ENCODE peak calls at places on chromosome 6, in seven cellular contexts. One of them, this sample, is unnamed.

GRCh38 chr6:143664171-143664570 is 13.6 kb upstream of the PHACTR2 start:
- DNase-seq in tibial nerve: no peak
- DNase-seq in NB4: no peak
- DNase-seq in right lobe of liver: no peak
- DNase-seq in sigmoid colon: no peak
- DNase-seq in heart left ventricle: no peak
- DNase-seq in A549: no peak
- DNase-seq in this sample: no peak

GRCh38 chr6:100464162-100464851 is 414 bp downstream of the SIM1 start:
- DNase-seq in tibial nerve: no peak
- DNase-seq in NB4: peak
- DNase-seq in right lobe of liver: no peak
- DNase-seq in sigmoid colon: no peak
- DNase-seq in heart left ventricle: no peak
- DNase-seq in A549: no peak
- DNase-seq in this sample: no peak

GRCh38 chr6:166745801-166746668 is 119.0 kb upstream of the RPS6KA2 start:
- DNase-seq in tibial nerve: no peak
- DNase-seq in NB4: no peak
- DNase-seq in right lobe of liver: no peak
- DNase-seq in sigmoid colon: no peak
- DNase-seq in heart left ventricle: no peak
- DNase-seq in A549: no peak
- DNase-seq in this sample: no peak

GRCh38 chr6:14123331-14124105 is 5.9 kb downstream of the CD83 start:
- DNase-seq in tibial nerve: no peak
- DNase-seq in NB4: peak
- DNase-seq in right lobe of liver: no peak
- DNase-seq in sigmoid colon: no peak
- DNase-seq in heart left ventricle: no peak
- DNase-seq in A549: no peak
- DNase-seq in this sample: no peak

GRCh38 chr6:32885698-32886286 is 31.8 kb downstream of the PSMB9 start:
- DNase-seq in tibial nerve: no peak
- DNase-seq in NB4: peak
- DNase-seq in right lobe of liver: no peak
- DNase-seq in sigmoid colon: no peak
- DNase-seq in heart left ventricle: no peak
- DNase-seq in A549: peak
- DNase-seq in this sample: no peak

GRCh38 chr6:15962449-15962764 is 166.5 kb upstream of the MYLIP start:
- DNase-seq in tibial nerve: no peak
- DNase-seq in NB4: no peak
- DNase-seq in right lobe of liver: no peak
- DNase-seq in sigmoid colon: no peak
- DNase-seq in heart left ventricle: no peak
- DNase-seq in A549: no peak
- DNase-seq in this sample: no peak

GRCh38 chr6:111857674-111858337 is 15.4 kb downstream of the FYN start:
- DNase-seq in tibial nerve: no peak
- DNase-seq in NB4: no peak
- DNase-seq in right lobe of liver: no peak
- DNase-seq in sigmoid colon: no peak
- DNase-seq in heart left ventricle: no peak
- DNase-seq in A549: no peak
- DNase-seq in this sample: no peak

GRCh38 chr6:154824076-154824475 is 90.9 kb downstream of the SCAF8 start:
- DNase-seq in tibial nerve: no peak
- DNase-seq in NB4: no peak
- DNase-seq in right lobe of liver: no peak
- DNase-seq in sigmoid colon: no peak
- DNase-seq in heart left ventricle: no peak
- DNase-seq in A549: no peak
- DNase-seq in this sample: no peak

GRCh38 chr6:31629014-31629413 is 8.5 kb downstream of the PRRC2A start:
- DNase-seq in tibial nerve: no peak
- DNase-seq in NB4: no peak
- DNase-seq in right lobe of liver: no peak
- DNase-seq in sigmoid colon: no peak
- DNase-seq in heart left ventricle: no peak
- DNase-seq in A549: no peak
- DNase-seq in this sample: no peak

GRCh38 chr6:35064508-35065440 is 76.4 kb downstream of the TCP11 start:
- DNase-seq in tibial nerve: no peak
- DNase-seq in NB4: no peak
- DNase-seq in right lobe of liver: no peak
- DNase-seq in sigmoid colon: no peak
- DNase-seq in heart left ventricle: no peak
- DNase-seq in A549: no peak
- DNase-seq in this sample: no peak

GRCh38 chr6:162443101-162443500 is 284.5 kb downstream of the PRKN start:
- DNase-seq in tibial nerve: no peak
- DNase-seq in NB4: no peak
- DNase-seq in right lobe of liver: no peak
- DNase-seq in sigmoid colon: no peak
- DNase-seq in heart left ventricle: no peak
- DNase-seq in A549: no peak
- DNase-seq in this sample: no peak

GRCh38 chr6:167455371-167455770 is 130.5 kb downstream of the TTLL2 start:
- DNase-seq in tibial nerve: no peak
- DNase-seq in NB4: no peak
- DNase-seq in right lobe of liver: no peak
- DNase-seq in sigmoid colon: no peak
- DNase-seq in heart left ventricle: no peak
- DNase-seq in A549: no peak
- DNase-seq in this sample: peak

GRCh38 chr6:54646551-54647300 is 199.8 kb upstream of the FAM83B start:
- DNase-seq in tibial nerve: no peak
- DNase-seq in NB4: no peak
- DNase-seq in right lobe of liver: no peak
- DNase-seq in sigmoid colon: no peak
- DNase-seq in heart left ventricle: no peak
- DNase-seq in A549: no peak
- DNase-seq in this sample: no peak

GRCh38 chr6:132130530-132131298 is 179.5 kb upstream of the CCN2 start:
- DNase-seq in tibial nerve: no peak
- DNase-seq in NB4: peak
- DNase-seq in right lobe of liver: no peak
- DNase-seq in sigmoid colon: peak
- DNase-seq in heart left ventricle: peak
- DNase-seq in A549: no peak
- DNase-seq in this sample: peak

GRCh38 chr6:134674562-134674961 is 275.3 kb downstream of the ALDH8A1 start:
- DNase-seq in tibial nerve: no peak
- DNase-seq in NB4: no peak
- DNase-seq in right lobe of liver: no peak
- DNase-seq in sigmoid colon: no peak
- DNase-seq in heart left ventricle: no peak
- DNase-seq in A549: no peak
- DNase-seq in this sample: no peak

GRCh38 chr6:92777146-92777740 is 642.1 kb downstream of the EPHA7 start:
- DNase-seq in tibial nerve: no peak
- DNase-seq in NB4: peak
- DNase-seq in right lobe of liver: no peak
- DNase-seq in sigmoid colon: no peak
- DNase-seq in heart left ventricle: no peak
- DNase-seq in A549: peak
- DNase-seq in this sample: no peak

GRCh38 chr6:29131691-29132090 is 23.8 kb downstream of the OR2J3 start:
- DNase-seq in tibial nerve: no peak
- DNase-seq in NB4: no peak
- DNase-seq in right lobe of liver: no peak
- DNase-seq in sigmoid colon: no peak
- DNase-seq in heart left ventricle: no peak
- DNase-seq in A549: no peak
- DNase-seq in this sample: no peak

GRCh38 chr6:25481267-25481666 is 170.7 kb upstream of the SCGN start:
- DNase-seq in tibial nerve: no peak
- DNase-seq in NB4: no peak
- DNase-seq in right lobe of liver: no peak
- DNase-seq in sigmoid colon: no peak
- DNase-seq in heart left ventricle: no peak
- DNase-seq in A549: no peak
- DNase-seq in this sample: no peak

GRCh38 chr6:107625264-107625663 is 135.3 kb downstream of the SOBP start:
- DNase-seq in tibial nerve: no peak
- DNase-seq in NB4: no peak
- DNase-seq in right lobe of liver: no peak
- DNase-seq in sigmoid colon: no peak
- DNase-seq in heart left ventricle: no peak
- DNase-seq in A549: no peak
- DNase-seq in this sample: no peak

GRCh38 chr6:26141378-26141901 is 54.2 kb downstream of the HFE start:
- DNase-seq in tibial nerve: no peak
- DNase-seq in NB4: no peak
- DNase-seq in right lobe of liver: no peak
- DNase-seq in sigmoid colon: no peak
- DNase-seq in heart left ventricle: no peak
- DNase-seq in A549: no peak
- DNase-seq in this sample: no peak

GRCh38 chr6:74598473-74599393 is 607.1 kb downstream of the COL12A1 start:
- DNase-seq in tibial nerve: no peak
- DNase-seq in NB4: no peak
- DNase-seq in right lobe of liver: no peak
- DNase-seq in sigmoid colon: no peak
- DNase-seq in heart left ventricle: no peak
- DNase-seq in A549: peak
- DNase-seq in this sample: no peak

GRCh38 chr6:100392423-100392822 is 72.3 kb downstream of the SIM1 start:
- DNase-seq in tibial nerve: no peak
- DNase-seq in NB4: no peak
- DNase-seq in right lobe of liver: no peak
- DNase-seq in sigmoid colon: no peak
- DNase-seq in heart left ventricle: no peak
- DNase-seq in A549: no peak
- DNase-seq in this sample: no peak

GRCh38 chr6:158941246-158941645 is 58.8 kb downstream of the RSPH3 start:
- DNase-seq in tibial nerve: no peak
- DNase-seq in NB4: no peak
- DNase-seq in right lobe of liver: no peak
- DNase-seq in sigmoid colon: no peak
- DNase-seq in heart left ventricle: no peak
- DNase-seq in A549: no peak
- DNase-seq in this sample: no peak

GRCh38 chr6:158939255-158940170 is 60.5 kb downstream of the RSPH3 start:
- DNase-seq in tibial nerve: no peak
- DNase-seq in NB4: peak
- DNase-seq in right lobe of liver: no peak
- DNase-seq in sigmoid colon: no peak
- DNase-seq in heart left ventricle: no peak
- DNase-seq in A549: no peak
- DNase-seq in this sample: no peak

GRCh38 chr6:158942349-158942748 is 57.7 kb downstream of the RSPH3 start:
- DNase-seq in tibial nerve: no peak
- DNase-seq in NB4: no peak
- DNase-seq in right lobe of liver: no peak
- DNase-seq in sigmoid colon: no peak
- DNase-seq in heart left ventricle: no peak
- DNase-seq in A549: no peak
- DNase-seq in this sample: no peak

GRCh38 chr6:158938220-158938619 is 61.8 kb downstream of the RSPH3 start:
- DNase-seq in tibial nerve: no peak
- DNase-seq in NB4: no peak
- DNase-seq in right lobe of liver: no peak
- DNase-seq in sigmoid colon: no peak
- DNase-seq in heart left ventricle: no peak
- DNase-seq in A549: no peak
- DNase-seq in this sample: no peak

DNA sequence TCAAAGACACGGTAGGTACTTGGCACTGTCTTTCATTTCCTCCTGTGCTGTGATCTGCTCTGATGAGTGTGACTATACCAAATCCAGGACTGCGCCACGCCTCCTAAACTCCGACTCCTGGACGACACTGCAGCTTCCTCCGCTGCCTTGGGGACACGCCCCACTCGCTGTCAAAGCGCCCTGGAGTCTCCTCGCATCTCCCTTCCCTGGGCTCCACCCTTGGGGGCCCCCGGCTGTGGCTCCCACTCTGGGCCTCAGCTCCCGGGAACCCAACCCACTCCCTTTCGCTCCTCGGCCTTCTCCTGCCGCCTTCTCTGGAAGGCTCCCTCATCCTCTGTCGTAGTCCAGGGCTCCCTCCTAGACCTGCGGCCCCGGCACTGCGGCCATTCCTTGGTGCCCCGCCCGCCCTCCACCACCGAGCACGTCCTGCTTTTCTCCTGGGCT is 61.2 kb downstream of the RSPH3 start:
- DNase-seq in tibial nerve: no peak
- DNase-seq in NB4: peak
- DNase-seq in right lobe of liver: no peak
- DNase-seq in sigmoid colon: no peak
- DNase-seq in heart left ventricle: no peak
- DNase-seq in A549: peak
- DNase-seq in this sample: no peak
- H3K4me3 ChIP-seq in tibial nerve: no peak
- H3K4me3 ChIP-seq in NB4: peak
- H3K4me3 ChIP-seq in right lobe of liver: peak
- H3K4me3 ChIP-seq in sigmoid colon: peak
- H3K4me3 ChIP-seq in heart left ventricle: peak
- H3K4me3 ChIP-seq in A549: peak
- H3K4me3 ChIP-seq in this sample: no peak

DNA sequence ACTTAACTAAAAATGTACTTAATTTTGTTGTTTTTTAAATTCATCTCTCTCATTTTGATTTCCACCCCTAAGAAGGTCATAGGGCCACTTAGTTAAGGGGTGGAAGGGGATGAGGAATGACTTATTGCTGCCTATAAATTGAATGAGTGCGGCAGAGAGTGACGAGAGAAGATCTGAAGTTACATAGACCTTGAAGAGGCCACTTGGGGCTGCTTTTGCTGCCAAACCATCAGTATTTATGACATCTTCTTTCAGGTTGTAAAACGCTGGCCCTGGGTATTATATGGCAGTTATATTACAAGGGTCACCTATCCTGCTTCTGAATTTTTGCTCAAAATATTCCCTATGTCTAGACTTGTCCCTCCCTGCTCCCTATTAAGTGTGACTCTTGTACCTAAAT is 119.6 kb upstream of the RIMS1 start:
- DNase-seq in tibial nerve: no peak
- DNase-seq in NB4: no peak
- DNase-seq in right lobe of liver: no peak
- DNase-seq in sigmoid colon: no peak
- DNase-seq in heart left ventricle: no peak
- DNase-seq in A549: no peak
- DNase-seq in this sample: no peak
- TF ChIP-seq POLR2A in tibial nerve: no peak
- TF ChIP-seq POLR2A in NB4: no peak
- TF ChIP-seq POLR2A in right lobe of liver: no peak
- TF ChIP-seq POLR2A in sigmoid colon: no peak
- TF ChIP-seq POLR2A in heart left ventricle: no peak
- TF ChIP-seq POLR2A in A549: no peak
- TF ChIP-seq POLR2A in this sample: no peak

GRCh38 chr6:145733770-145734169 is 1.6 kb downstream of the EPM2A start:
- DNase-seq in tibial nerve: no peak
- DNase-seq in NB4: peak
- DNase-seq in right lobe of liver: no peak
- DNase-seq in sigmoid colon: no peak
- DNase-seq in heart left ventricle: no peak
- DNase-seq in A549: no peak
- DNase-seq in this sample: no peak
- H3K4me3 ChIP-seq in tibial nerve: peak
- H3K4me3 ChIP-seq in NB4: peak
- H3K4me3 ChIP-seq in right lobe of liver: no peak
- H3K4me3 ChIP-seq in sigmoid colon: peak
- H3K4me3 ChIP-seq in heart left ventricle: peak
- H3K4me3 ChIP-seq in A549: peak
- H3K4me3 ChIP-seq in this sample: no peak

GRCh38 chr6:44298055-44298803 is 14.9 kb downstream of the AARS2 start:
- DNase-seq in tibial nerve: no peak
- DNase-seq in NB4: peak
- DNase-seq in right lobe of liver: no peak
- DNase-seq in sigmoid colon: no peak
- DNase-seq in heart left ventricle: no peak
- DNase-seq in A549: peak
- DNase-seq in this sample: no peak
- TF ChIP-seq POLR2A in tibial nerve: no peak
- TF ChIP-seq POLR2A in NB4: no peak
- TF ChIP-seq POLR2A in right lobe of liver: no peak
- TF ChIP-seq POLR2A in sigmoid colon: no peak
- TF ChIP-seq POLR2A in heart left ventricle: no peak
- TF ChIP-seq POLR2A in A549: no peak
- TF ChIP-seq POLR2A in this sample: no peak

This sample was measured in lower leg skin.